ENCODE peak calls at places on chromosomes 7 and 10, in six cellular contexts. T, F, L, H, S and Y are unnamed samples.
A peak's percentile ranks its signal among the peaks of the same experiment; 100 is the strongest.

GRCh38 chr10:14649739-14650138 is 125.0 kb downstream of the FAM107B start:
- DNase-seq in L (no peak), T (no peak), F (no peak), S (no peak), H (no peak), Y (no peak)

GRCh38 chr7:106591146-106591545 is 69.8 kb downstream of the CCDC71L start:
- DNase-seq in T (no peak), L (no peak), S (no peak), H (no peak), F (no peak), Y (no peak)

GRCh38 chr10:22103701-22104100 is 100.2 kb upstream of the DNAJC1 start:
- DNase-seq in L (no peak), F (no peak), T (no peak), S (no peak), H (no peak), Y (no peak)

GRCh38 chr7:157560258-157560654 is 223.5 kb downstream of the DNAJB6 start:
- DNase-seq in L (no peak), F (no peak), H (no peak), T (no peak), S (no peak), Y (no peak)

GRCh38 chr7:155384751-155385150 is 73.2 kb upstream of the EN2 start:
- DNase-seq in S (no peak), L (no peak), H (no peak), T (no peak), F (no peak), Y (no peak)

GRCh38 chr10:33370434-33370930 is 36.0 kb upstream of the NRP1 start:
- DNase-seq in L (no peak), F (no peak), T (no peak), S (no peak), H (no peak), Y (no peak)

GRCh38 chr7:158828343-158829020 is 827 bp downstream of the ESYT2 start:
- DNase-seq in T (no peak), S (peak; percentile 51), F (peak; percentile 44), H (no peak), L (no peak), Y (peak; percentile 73)

GRCh38 chr10:107264742-107265141 is 100.2 kb upstream of the SORCS1 start:
- DNase-seq in H (no peak), L (no peak), T (no peak), S (no peak), F (no peak), Y (no peak)

GRCh38 chr10:100020883-100021248 is 11.1 kb upstream of the DNMBP start:
- DNase-seq in F (no peak), H (no peak), S (no peak), L (no peak), T (no peak), Y (no peak)

GRCh38 chr7:66307591-66308215 is 102.6 kb downstream of the TPST1 start:
- DNase-seq in F (no peak), L (no peak), H (no peak), S (peak; percentile 65), T (peak; percentile 22), Y (peak; percentile 63)

GRCh38 chr10:99529483-99530107 is 3.1 kb upstream of the NKX2-3 start:
- DNase-seq in L (no peak), H (no peak), T (no peak), S (no peak), F (no peak), Y (no peak)

GRCh38 chr7:44281811-44282600 is 43.4 kb downstream of the CAMK2B start:
- DNase-seq in H (no peak), F (no peak), S (no peak), L (peak; percentile 1), T (no peak), Y (peak; percentile 13)

GRCh38 chr10:77111611-77112550 is 525.7 kb downstream of the KCNMA1 start:
- DNase-seq in T (peak; percentile 45), H (no peak), S (peak; percentile 8), L (no peak), F (no peak), Y (no peak)

GRCh38 chr7:12569673-12570072 is 847 bp upstream of the SCIN start:
- DNase-seq in T (no peak), L (no peak), F (no peak), S (no peak), H (no peak), Y (no peak)

GRCh38 chr10:73597346-73597745 is 6.2 kb upstream of the USP54 start:
- DNase-seq in L (no peak), F (no peak), T (no peak), S (no peak), H (no peak), Y (no peak)

GRCh38 chr10:98128802-98129201 is 5.7 kb upstream of the R3HCC1L start:
- DNase-seq in L (no peak), S (no peak), T (no peak), H (no peak), F (no peak), Y (no peak)

GRCh38 chr10:4033341-4033896 is 248.4 kb upstream of the KLF6 start:
- DNase-seq in F (no peak), L (no peak), H (no peak), S (no peak), T (no peak), Y (no peak)

GRCh38 chr10:59265140-59265539 is 88.7 kb downstream of the PHYHIPL start:
- DNase-seq in S (no peak), H (no peak), L (no peak), F (no peak), T (no peak), Y (no peak)

GRCh38 chr7:56218510-56218909 is 102.3 kb upstream of the NUPR2 start:
- DNase-seq in L (no peak), T (no peak), F (no peak), S (no peak), H (no peak), Y (no peak)

GRCh38 chr10:48985621-48986158 is 46.0 kb upstream of the LRRC18 start:
- DNase-seq in F (no peak), T (no peak), S (no peak), L (no peak), H (no peak), Y (no peak)

GRCh38 chr7:43625977-43626376 is 43.1 kb downstream of the STK17A start:
- DNase-seq in F (no peak), T (no peak), L (no peak), H (no peak), S (no peak), Y (no peak)

GRCh38 chr10:4070171-4070570 is 285.2 kb upstream of the KLF6 start:
- DNase-seq in S (no peak), T (no peak), L (no peak), H (no peak), F (no peak), Y (no peak)

GRCh38 chr7:151384776-151385625 is 24.8 kb downstream of the WDR86 start:
- DNase-seq in L (no peak), T (no peak), F (no peak), S (no peak), H (no peak), Y (no peak)

GRCh38 chr7:151386301-151387160 is 23.3 kb downstream of the WDR86 start:
- DNase-seq in L (no peak), T (no peak), S (no peak), F (no peak), H (no peak), Y (no peak)

GRCh38 chr7:151384352-151384697 is 25.5 kb downstream of the WDR86 start:
- DNase-seq in H (no peak), S (no peak), T (no peak), F (no peak), L (no peak), Y (no peak)

GRCh38 chr7:151387161-151388006 is 22.5 kb downstream of the WDR86 start:
- DNase-seq in F (no peak), H (no peak), L (no peak), T (no peak), S (no peak), Y (no peak)

GRCh38 chr7:151385626-151386300 is 24.1 kb downstream of the WDR86 start:
- DNase-seq in H (no peak), L (no peak), F (no peak), S (no peak), T (no peak), Y (peak; percentile 48)
- TF ChIP-seq CTCF in H (no peak), L (no peak), F (no peak), S (no peak), T (no peak), Y (no peak)

GRCh38 chr10:92641492-92641891 is 48.3 kb upstream of the HHEX start:
- DNase-seq in T (no peak), L (no peak), S (no peak), F (no peak), H (no peak), Y (no peak)

GRCh38 chr10:92638037-92638436 is 45.1 kb downstream of the KIF11 start:
- DNase-seq in T (no peak), F (no peak), S (no peak), H (no peak), L (no peak), Y (no peak)

DNA sequence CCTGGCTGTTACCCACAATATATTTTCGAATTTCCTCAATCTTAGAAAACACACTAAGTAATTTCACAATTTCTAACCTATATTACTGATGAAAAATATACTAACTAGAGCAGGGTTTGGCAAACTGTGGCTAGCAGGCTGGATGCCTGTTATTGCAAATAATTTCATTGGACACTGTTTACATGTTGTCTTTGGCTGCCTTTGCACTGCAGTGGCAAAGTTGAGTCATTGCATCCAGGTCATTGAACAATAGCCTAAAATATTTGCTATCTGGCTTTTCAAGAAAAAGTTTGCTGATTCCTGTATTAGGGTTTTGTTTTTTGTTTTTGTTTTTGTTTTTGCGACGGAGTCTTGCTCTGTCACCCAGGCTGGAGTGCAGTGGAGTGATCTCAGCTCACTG is 47.2 kb downstream of the KIF11 start:
- DNase-seq in F (no peak), S (no peak), H (no peak), T (peak; percentile 50), L (no peak), Y (peak; percentile 37)
- TF ChIP-seq CTCF in F (no peak), S (no peak), H (no peak), T (no peak), L (no peak), Y (peak; percentile 13)

DNA sequence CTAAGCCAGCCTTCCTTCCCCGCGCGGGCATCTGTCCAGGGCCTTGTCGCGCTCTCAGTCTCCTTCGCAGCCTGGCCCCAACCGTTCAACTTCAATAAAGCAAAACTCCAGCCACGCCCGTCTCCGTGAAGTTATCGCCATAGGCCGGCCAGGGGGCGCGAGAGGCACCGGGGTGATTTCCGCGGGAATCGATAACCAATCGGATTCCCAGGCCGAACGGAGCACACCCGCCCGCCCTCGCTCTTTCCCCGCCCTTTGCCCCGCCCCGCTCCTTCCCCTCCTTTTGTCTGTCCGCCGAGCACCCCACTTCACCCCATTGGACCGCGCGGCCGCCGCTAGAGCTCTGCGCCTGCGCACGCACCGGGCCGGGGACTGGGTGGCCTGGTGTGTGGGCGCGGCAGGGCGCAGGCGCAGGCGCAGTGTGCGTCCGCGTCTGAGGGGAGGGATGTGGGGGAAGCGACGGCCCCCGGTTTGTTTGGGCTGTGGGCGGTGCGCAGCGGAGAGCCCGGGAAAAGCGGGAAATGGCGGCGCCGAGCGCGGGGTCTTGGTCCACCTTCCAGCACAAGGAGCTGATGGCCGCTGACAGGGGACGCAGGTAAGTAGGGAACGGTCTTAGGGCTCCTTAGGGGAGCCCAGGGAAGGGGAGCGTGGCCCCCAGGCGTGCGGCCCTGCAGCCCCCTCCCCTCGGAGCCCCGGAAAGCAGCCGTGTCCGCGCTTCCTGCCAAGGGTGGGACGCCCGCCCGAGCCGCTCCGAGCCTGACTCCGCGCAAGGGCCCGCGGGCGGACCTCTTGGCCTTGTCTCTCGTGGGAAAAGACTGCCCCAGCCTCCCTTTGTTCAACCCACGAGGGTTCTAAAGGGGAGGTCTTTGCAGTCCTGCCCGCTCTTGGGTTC is at the start of gene CASP2:
- DNase-seq in L (peak; percentile 94), T (peak; percentile 72), F (peak; percentile 98), H (peak; percentile 96), S (peak; percentile 98), Y (peak; percentile 99)
- TF ChIP-seq CTCF in L (peak; percentile 50), T (no peak), F (peak; percentile 17), H (peak; percentile 17), S (no peak), Y (peak; percentile 50)

GRCh38 chr10:70145666-70146488 is 623 bp downstream of the TYSND1 start:
- DNase-seq in F (peak; percentile 71), S (peak; percentile 57), T (no peak), L (no peak), H (no peak), Y (peak; percentile 67)
- TF ChIP-seq CTCF in F (peak; percentile 55), S (peak; percentile 23), T (peak; percentile 86), L (peak; percentile 56), H (peak; percentile 69), Y (peak; percentile 38)